ENCODE peak calls at places on chromosomes 13 and 19, in six cellular contexts. H is AG04450; R is psoas muscle; W is MM.1S; G is WERI-Rb-1; O is CD4-positive, alpha-beta T cell. A is an unnamed sample.
A peak's percentile ranks its signal among the peaks of the same experiment; 100 is the strongest.

GRCh38 chr13:76799696-76800095 is 86.5 kb downstream of the KCTD12 start:
- DNase-seq in G (no peak), R (no peak), H (no peak), O (no peak), W (no peak), A (no peak)

GRCh38 chr19:41641879-41642485 is 15.1 kb upstream of the CEACAM4 start:
- DNase-seq in O (peak; percentile 67), H (peak; percentile 6), W (peak; percentile 73), G (peak; percentile 66), R (no peak), A (peak; percentile 53)

GRCh38 chr13:41639955-41640780 is 182.8 kb downstream of the RGCC start:
- DNase-seq in O (no peak), G (no peak), R (no peak), W (no peak), H (no peak), A (no peak)

GRCh38 chr13:110634558-110634957 is 19.2 kb downstream of the NAXD start:
- DNase-seq in H (no peak), O (no peak), G (peak; percentile 9), W (no peak), R (no peak), A (no peak)

GRCh38 chr13:26678330-26678729 is 82.3 kb downstream of the GPR12 start:
- DNase-seq in R (no peak), W (no peak), H (no peak), O (no peak), G (no peak), A (no peak)

GRCh38 chr13:50133277-50133953 is 118.2 kb downstream of the KCNRG start:
- DNase-seq in G (no peak), W (no peak), H (no peak), R (no peak), O (no peak), A (peak; percentile 39)

GRCh38 chr13:112510002-112510780 is 77.8 kb downstream of the TUBGCP3 start:
- DNase-seq in R (no peak), W (peak; percentile 41), O (no peak), G (peak; percentile 67), H (peak; percentile 23), A (peak; percentile 53)

GRCh38 chr13:78323848-78324247 is 279.5 kb downstream of the POU4F1 start:
- DNase-seq in H (no peak), R (no peak), G (no peak), W (no peak), O (no peak), A (no peak)

GRCh38 chr13:93727301-93728141 is 500.9 kb downstream of the GPC6 start:
- DNase-seq in H (no peak), O (no peak), G (no peak), W (no peak), R (no peak), A (no peak)

GRCh38 chr19:49520705-49521319 is 7.0 kb upstream of the RCN3 start:
- DNase-seq in H (no peak), O (no peak), R (peak; percentile 40), W (no peak), G (no peak), A (no peak)

GRCh38 chr13:78239681-78240080 is 321.1 kb upstream of the EDNRB start:
- DNase-seq in G (no peak), W (no peak), R (no peak), H (no peak), O (no peak), A (peak; percentile 2)

GRCh38 chr13:44605275-44605674 is 29.1 kb upstream of the TSC22D1 start:
- DNase-seq in W (no peak), O (no peak), H (no peak), G (no peak), R (no peak), A (no peak)

GRCh38 chr19:51185868-51186215 is 39.0 kb upstream of the CD33 start:
- DNase-seq in R (no peak), G (no peak), H (no peak), W (no peak), O (no peak), A (no peak)

GRCh38 chr19:15402411-15403150 is 16.2 kb downstream of the AKAP8L start:
- DNase-seq in W (no peak), H (no peak), R (no peak), O (no peak), G (no peak), A (no peak)

GRCh38 chr19:47523473-47523872 is 8.6 kb upstream of the NAPA start:
- DNase-seq in O (no peak), G (no peak), H (no peak), R (no peak), W (no peak), A (no peak)

GRCh38 chr13:87172166-87172825 is 498.9 kb upstream of the SLITRK5 start:
- DNase-seq in W (no peak), H (no peak), O (no peak), G (peak; percentile 74), R (no peak), A (no peak)

GRCh38 chr13:102869948-102870676 is 24.3 kb downstream of the ERCC5 start:
- DNase-seq in G (no peak), O (no peak), W (no peak), H (no peak), R (no peak), A (no peak)

GRCh38 chr13:32951580-32951979 is 64.6 kb upstream of the KL start:
- DNase-seq in H (no peak), O (no peak), R (no peak), G (no peak), W (no peak), A (no peak)

GRCh38 chr13:47621931-47622330 is 379.1 kb downstream of the SUCLA2 start:
- DNase-seq in W (no peak), R (no peak), O (no peak), G (no peak), H (no peak), A (no peak)

GRCh38 chr19:6948884-6949283 is 61.5 kb downstream of the ADGRE1 start:
- DNase-seq in H (no peak), O (no peak), G (no peak), W (no peak), R (no peak), A (no peak)

GRCh38 chr13:33722216-33722900 is 95.6 kb upstream of the RFC3 start:
- DNase-seq in O (no peak), W (peak; percentile 43), H (no peak), G (no peak), R (no peak), A (no peak)

GRCh38 chr19:58248886-58249285 is 20.2 kb downstream of the ZNF544 start:
- DNase-seq in O (no peak), R (no peak), W (no peak), G (no peak), H (no peak), A (no peak)

GRCh38 chr13:51370116-51370515 is 30.6 kb downstream of the SERPINE3 start:
- DNase-seq in W (no peak), O (no peak), R (no peak), H (no peak), G (no peak), A (no peak)

GRCh38 chr19:36060430-36060829 is 5.7 kb downstream of the WDR62 start:
- DNase-seq in R (peak; percentile 31), H (peak; percentile 29), O (no peak), W (peak; percentile 13), G (peak; percentile 52), A (peak; percentile 32)

GRCh38 chr13:41274881-41275280 is 11.5 kb upstream of the MTRF1 start:
- DNase-seq in G (no peak), H (no peak), R (no peak), O (no peak), W (no peak), A (no peak)

GRCh38 chr19:7861619-7862412 is 12.4 kb downstream of the PRR36 start:
- DNase-seq in G (no peak), R (no peak), H (no peak), O (no peak), W (no peak), A (no peak)

DNA sequence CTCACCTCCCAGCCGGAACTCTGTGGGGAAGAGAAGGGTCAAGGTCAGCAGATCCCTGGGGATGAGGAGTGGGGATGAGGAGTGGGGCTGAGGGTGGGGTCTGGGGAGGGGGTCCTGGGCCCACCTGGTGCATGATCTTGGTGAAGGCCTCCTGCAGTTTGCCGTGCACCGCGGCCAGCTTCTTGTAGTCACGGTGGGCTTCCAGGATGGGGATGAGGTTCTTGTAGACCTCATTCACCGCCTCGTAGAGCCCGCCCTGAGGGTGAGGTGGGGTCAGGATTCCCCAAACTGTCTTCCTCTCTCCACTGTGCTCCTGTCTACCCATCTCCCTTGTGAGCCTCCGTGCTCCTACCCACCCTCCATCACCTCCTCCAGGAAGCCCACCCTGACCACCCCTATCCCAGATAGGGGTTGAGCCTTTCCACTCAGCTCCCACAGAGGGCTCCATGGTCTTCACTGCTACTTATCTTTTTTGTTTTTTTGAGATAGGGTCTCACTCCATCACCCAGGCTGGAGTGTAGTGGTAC is 6.8 kb upstream of the KANK2 start:
- DNase-seq in G (no peak), H (no peak), W (no peak), R (no peak), O (no peak), A (no peak)
- TF ChIP-seq CTCF in G (no peak), H (no peak), W (no peak), R (no peak), O (peak; percentile 13), A (no peak)

GRCh38 chr13:79901336-79901735 is 420.4 kb downstream of the NDFIP2 start:
- DNase-seq in R (no peak), O (no peak), G (peak; percentile 82), H (no peak), W (no peak), A (no peak)
- TF ChIP-seq CTCF in R (no peak), O (no peak), G (peak; percentile 25), H (no peak), W (no peak), A (no peak)

GRCh38 chr19:21585491-21585890 is 80.1 kb downstream of the ZNF429 start:
- DNase-seq in W (no peak), R (no peak), O (no peak), G (no peak), H (no peak), A (no peak)

GRCh38 chr19:21581646-21582045 is 76.2 kb downstream of the ZNF429 start:
- DNase-seq in O (no peak), R (no peak), H (no peak), W (no peak), G (no peak), A (no peak)

GRCh38 chr19:21587117-21587461 is 81.7 kb downstream of the ZNF429 start:
- DNase-seq in H (no peak), G (no peak), O (no peak), W (no peak), R (no peak), A (no peak)

GRCh38 chr19:21586341-21587116 is 81.1 kb downstream of the ZNF429 start:
- DNase-seq in H (no peak), O (no peak), R (peak; percentile 18), G (no peak), W (no peak), A (peak; percentile 44)

GRCh38 chr19:21584532-21584931 is 79.1 kb downstream of the ZNF429 start:
- DNase-seq in O (no peak), R (no peak), G (no peak), W (no peak), H (no peak), A (no peak)
- TF ChIP-seq CTCF in O (no peak), R (no peak), G (no peak), W (no peak), H (no peak), A (no peak)

DNA sequence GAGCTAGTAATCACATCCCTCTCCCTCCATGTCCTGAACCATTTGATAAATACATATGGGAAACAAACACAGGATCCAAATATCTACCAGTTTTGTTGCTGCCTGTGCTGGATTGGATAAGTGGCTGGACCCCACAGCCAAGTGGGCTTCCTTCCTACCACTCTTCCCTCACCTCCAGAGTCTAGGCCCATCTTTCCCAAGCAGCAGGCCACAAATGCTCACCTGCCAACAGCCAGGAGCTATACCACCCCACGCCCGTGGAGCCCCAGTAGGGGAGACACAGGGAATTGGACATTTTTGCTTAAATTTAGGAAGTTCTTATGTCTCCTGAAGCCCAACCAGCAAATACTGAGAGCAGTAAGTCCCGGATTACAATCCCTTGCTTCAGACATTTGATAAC is 55.8 kb downstream of the HSPH1 start:
- DNase-seq in W (no peak), H (no peak), G (no peak), R (no peak), O (no peak), A (no peak)
- TF ChIP-seq CTCF in W (no peak), H (no peak), G (no peak), R (no peak), O (no peak), A (no peak)